ENCODE peak calls at places on chromosomes 5 and 9, in four cellular contexts. Q is astrocyte of the spinal cord, G is brain microvascular endothelial cell, L is AG04449. H is an unnamed sample.

GRCh38 chr9:89009049-89009840 is 18.0 kb downstream of the S1PR3 start:
- DNase-seq in G (no peak), L (no peak), Q (no peak), H (no peak)

GRCh38 chr5:137605377-137605776 is 106.3 kb upstream of the SPOCK1 start:
- DNase-seq in Q (peak), L (no peak), G (no peak), H (no peak)

GRCh38 chr5:79595086-79595485 is 17.2 kb upstream of the TENT2 start:
- DNase-seq in G (no peak), Q (no peak), L (no peak), H (no peak)

GRCh38 chr9:87277346-87277745 is 220.3 kb upstream of the DAPK1 start:
- DNase-seq in Q (no peak), L (no peak), G (no peak), H (no peak)

GRCh38 chr9:98326402-98327248 is 71.2 kb upstream of the TBC1D2 start:
- DNase-seq in G (no peak), L (no peak), Q (peak), H (no peak)

GRCh38 chr5:143248822-143249579 is 154.5 kb downstream of the NR3C1 start:
- DNase-seq in G (peak), L (peak), Q (peak), H (no peak)

GRCh38 chr9:137451976-137452760 is 7.0 kb downstream of the NSMF start:
- DNase-seq in Q (no peak), L (no peak), G (no peak), H (no peak)

GRCh38 chr9:37976714-37977477 is 73.0 kb upstream of the SLC25A51 start:
- DNase-seq in G (peak), L (peak), Q (peak), H (no peak)

GRCh38 chr5:106545325-106545724 is 1125.4 kb downstream of the EFNA5 start:
- DNase-seq in Q (peak), L (no peak), G (peak), H (no peak)

GRCh38 chr5:165630211-165630866 is 2124.9 kb downstream of the MAT2B start:
- DNase-seq in G (peak), Q (peak), L (no peak), H (peak)

GRCh38 chr9:80305136-80305535 is 733.4 kb downstream of the TLE4 start:
- DNase-seq in G (no peak), Q (no peak), L (no peak), H (no peak)

GRCh38 chr5:132274050-132274869 is 16.8 kb downstream of the PDLIM4 start:
- DNase-seq in G (no peak), Q (no peak), L (no peak), H (no peak)

GRCh38 chr5:149429839-149430721 is 51.0 kb upstream of the IL17B start:
- DNase-seq in L (no peak), G (no peak), Q (no peak), H (no peak)

GRCh38 chr5:131109540-131110255 is 55.4 kb downstream of the HINT1 start:
- DNase-seq in L (peak), Q (peak), G (peak), H (peak)

GRCh38 chr5:173716058-173716682 is 99.7 kb upstream of the BOD1 start:
- DNase-seq in G (no peak), Q (no peak), L (no peak), H (no peak)

GRCh38 chr9:114507726-114508125 is 2.5 kb upstream of the WHRN start:
- DNase-seq in L (no peak), Q (no peak), G (no peak), H (peak)

GRCh38 chr5:173624276-173624675 is 7.8 kb upstream of the BOD1 start:
- DNase-seq in L (no peak), G (no peak), Q (no peak), H (no peak)

GRCh38 chr5:1666221-1666620 is 133.4 kb downstream of the MRPL36 start:
- DNase-seq in L (no peak), G (no peak), Q (no peak), H (no peak)

GRCh38 chr5:73370620-73371583 is 77.7 kb downstream of the FOXD1 start:
- DNase-seq in G (peak), Q (peak), L (no peak), H (peak)

GRCh38 chr9:11757408-11757807 is 935.8 kb upstream of the TYRP1 start:
- DNase-seq in G (no peak), L (no peak), Q (no peak), H (no peak)

GRCh38 chr5:31066655-31067328 is 126.7 kb upstream of the CDH6 start:
- DNase-seq in L (peak), Q (peak), G (peak), H (peak)

GRCh38 chr9:7394007-7394774 is 405.4 kb downstream of the DMAC1 start:
- DNase-seq in L (no peak), Q (no peak), G (no peak), H (no peak)

GRCh38 chr5:24110019-24110615 is 534.7 kb downstream of the CDH10 start:
- DNase-seq in G (no peak), Q (peak), L (no peak), H (peak)

GRCh38 chr9:88169700-88170099 is 31.4 kb upstream of the SPATA31C2 start:
- DNase-seq in L (no peak), G (no peak), Q (no peak), H (no peak)

GRCh38 chr5:1380011-1380817 is 35.3 kb upstream of the CLPTM1L start:
- DNase-seq in G (no peak), L (no peak), Q (no peak), H (no peak)

GRCh38 chr5:68518286-68518685 is 302.7 kb downstream of the PIK3R1 start:
- DNase-seq in G (no peak), Q (no peak), L (no peak), H (no peak)

GRCh38 chr5:68519135-68519534 is 303.6 kb downstream of the PIK3R1 start:
- DNase-seq in G (no peak), Q (no peak), L (no peak), H (no peak)

DNA sequence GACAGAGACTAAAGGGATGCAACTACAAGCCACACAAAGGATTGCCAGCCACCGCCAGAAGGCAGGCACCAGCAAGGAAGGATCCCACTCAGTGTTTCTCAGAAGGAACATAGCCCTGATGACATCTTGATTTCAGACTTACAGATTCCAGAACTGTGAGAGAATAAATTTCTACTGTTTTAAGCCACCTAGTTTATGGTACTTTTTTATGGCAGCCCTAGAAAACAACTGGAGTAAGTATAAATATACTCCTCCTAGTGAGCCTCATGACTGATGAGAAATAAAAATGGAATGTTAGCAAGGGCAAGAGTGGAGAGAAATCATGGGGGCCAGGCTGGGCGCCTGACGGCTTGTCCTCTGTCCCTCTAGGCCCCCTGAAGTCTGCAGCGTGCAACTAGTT is 307.3 kb downstream of the PIK3R1 start:
- DNase-seq in G (no peak), L (no peak), Q (peak), H (no peak)
- TF ChIP-seq CTCF in G (no peak), L (no peak), Q (no peak), H (no peak)

GRCh38 chr5:177509991-177510566 is 453 bp upstream of the DOK3 start:
- DNase-seq in Q (no peak), L (no peak), G (no peak), H (no peak)

GRCh38 chr5:177509361-177509951 is at the start of gene DOK3:
- DNase-seq in Q (no peak), L (no peak), G (no peak), H (no peak)

GRCh38 chr5:177507596-177508216 is 1.9 kb downstream of the DOK3 start:
- DNase-seq in G (no peak), L (no peak), Q (no peak), H (no peak)

GRCh38 chr5:177508217-177508611 is 1.4 kb downstream of the DOK3 start:
- DNase-seq in L (no peak), G (no peak), Q (no peak), H (no peak)

DNA sequence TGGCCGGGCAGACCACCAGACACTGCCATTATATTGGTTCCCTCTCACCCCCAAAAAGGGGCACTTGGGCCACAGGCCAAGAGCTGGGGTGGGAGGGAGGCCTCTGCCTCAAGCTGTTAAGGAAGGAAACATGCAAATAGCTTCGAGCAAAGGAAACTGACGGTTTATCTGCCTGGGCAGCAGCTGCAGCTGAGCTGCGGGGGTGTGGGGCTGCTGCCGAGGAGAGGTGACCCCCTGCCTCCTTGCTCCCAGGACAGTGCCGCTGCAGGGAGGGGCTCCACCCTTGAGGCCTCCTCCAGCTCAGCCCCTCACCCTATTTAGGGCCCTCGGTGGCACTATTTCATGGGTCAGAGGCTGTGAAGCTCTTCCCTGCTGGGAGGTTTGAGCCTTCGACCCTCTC is 789 bp downstream of the DOK3 start:
- DNase-seq in Q (no peak), G (no peak), L (no peak), H (no peak)
- H3K4me3 ChIP-seq in Q (no peak), G (no peak), L (no peak), H (no peak)

DNA sequence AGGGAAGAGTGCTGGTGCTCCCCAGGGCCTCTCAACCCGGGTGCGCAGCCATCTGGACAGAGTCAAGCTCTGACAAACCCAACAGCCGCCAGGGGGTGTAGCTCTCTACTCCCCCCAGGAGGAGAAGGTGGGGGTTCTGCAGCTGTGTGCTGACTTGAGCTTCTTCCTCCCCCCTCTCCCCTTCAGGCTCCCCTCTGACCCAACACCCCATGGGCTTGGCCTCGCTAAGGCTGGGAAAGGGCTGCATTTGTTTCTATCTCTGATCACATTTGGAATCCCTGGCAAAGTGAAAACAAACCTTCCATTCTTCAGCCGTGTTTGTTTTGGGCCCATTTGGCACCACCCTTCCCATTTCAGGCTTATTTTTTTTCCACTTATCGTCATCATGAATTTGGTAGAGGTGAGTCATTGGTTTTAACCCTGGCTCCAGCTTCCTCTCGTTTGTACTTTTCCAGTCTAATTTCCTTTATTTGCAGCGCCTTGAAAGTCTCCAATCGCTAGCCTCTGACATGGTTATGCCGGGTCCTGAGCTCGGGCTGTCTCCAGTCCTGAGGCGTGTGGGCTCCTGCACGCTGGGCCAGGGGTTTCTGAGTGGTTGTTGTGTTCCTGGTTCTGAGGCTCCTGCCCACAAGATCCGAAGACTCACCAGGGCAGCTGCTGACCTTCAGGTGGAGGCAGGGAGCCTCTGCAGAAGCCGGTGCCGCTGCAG is 36.1 kb downstream of the DAP start:
- DNase-seq in G (peak), L (no peak), Q (peak), H (peak)
- TF ChIP-seq CTCF in G (peak), L (no peak), Q (peak), H (peak)

GRCh38 chr9:76302543-76302942 is 91.7 kb downstream of the RFK start:
- DNase-seq in Q (no peak), L (no peak), G (no peak), H (no peak)

GRCh38 chr9:76298497-76299144 is 95.6 kb downstream of the RFK start:
- DNase-seq in L (no peak), G (no peak), Q (no peak), H (no peak)

GRCh38 chr9:76296561-76297276 is 97.5 kb downstream of the RFK start:
- DNase-seq in L (no peak), Q (no peak), G (no peak), H (no peak)

GRCh38 chr9:76294301-76294700 is 99.9 kb downstream of the RFK start:
- DNase-seq in G (no peak), Q (no peak), L (no peak), H (no peak)

DNA sequence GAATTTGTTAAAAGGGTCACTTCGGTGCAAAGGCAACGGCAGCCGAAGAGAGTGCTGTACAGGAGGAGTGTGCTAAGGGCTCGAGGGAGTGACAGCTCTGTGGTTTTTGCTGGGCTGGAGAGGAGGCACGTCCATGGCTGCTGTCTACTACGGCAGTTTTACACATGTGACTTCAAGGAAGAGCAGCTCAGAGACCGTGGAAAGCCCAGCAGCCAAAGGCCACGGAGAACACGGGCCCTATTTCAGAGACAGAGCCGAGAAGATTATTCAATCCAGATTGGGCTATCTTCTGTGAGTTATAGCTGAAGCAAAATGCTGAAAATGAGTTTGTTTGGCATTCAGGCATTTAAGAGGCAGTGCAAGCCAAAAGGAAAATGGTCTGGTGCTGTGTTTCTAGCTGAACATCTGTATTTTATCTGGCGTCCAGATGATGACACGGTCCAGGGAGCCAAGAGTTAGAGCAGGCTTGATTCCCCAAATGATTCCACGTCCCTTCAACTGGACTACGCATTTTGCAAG is 96.4 kb downstream of the RFK start:
- DNase-seq in G (peak), L (no peak), Q (peak), H (no peak)
- H3K4me3 ChIP-seq in G (no peak), L (no peak), Q (no peak), H (no peak)

H was measured in retinal pigment epithelial cell.